ENCODE peak calls at places on chromosomes 4 and X, in six cellular contexts. W is MV-4-11, U is myocyte, Z is GM06990, S is heart right ventricle, J is retina. R is an unnamed sample.
A peak's percentile ranks its signal among the peaks of the same experiment; 100 is the strongest.

GRCh38 chr4:153963216-153963615 is 174.3 kb upstream of the SFRP2 start:
- DNase-seq in S (no peak), Z (no peak), W (no peak), U (no peak), J (no peak), R (no peak)

GRCh38 chr4:74244049-74244448 is 64.2 kb upstream of the EPGN start:
- DNase-seq in Z (no peak), U (no peak), W (no peak), S (no peak), J (no peak), R (no peak)

GRCh38 chrX:102546818-102547493 is 30.4 kb upstream of the TMSB15A start:
- DNase-seq in S (no peak), U (peak; percentile 13), J (peak; percentile 62), W (no peak), Z (peak; percentile 20), R (no peak)

GRCh38 chrX:134821370-134821769 is 163.1 kb upstream of the PLAC1 start:
- DNase-seq in U (peak; percentile 53), S (peak; percentile 63), J (no peak), Z (no peak), W (peak; percentile 73), R (no peak)

GRCh38 chrX:153029875-153030274 is 26.4 kb upstream of the PNMA3 start:
- DNase-seq in Z (no peak), J (no peak), W (no peak), U (no peak), S (no peak), R (no peak)

GRCh38 chrX:13432376-13432775 is 112.5 kb upstream of the ATXN3L start:
- DNase-seq in W (no peak), S (peak; percentile 62), U (peak; percentile 87), Z (no peak), J (no peak), R (no peak)

GRCh38 chr4:181860157-181860556 is 383.0 kb upstream of the TENM3 start:
- DNase-seq in U (peak; percentile 68), J (no peak), W (no peak), S (peak; percentile 5), Z (no peak), R (peak; percentile 49)

GRCh38 chr4:17168571-17168970 is 270.1 kb upstream of the LDB2 start:
- DNase-seq in U (peak; percentile 0), J (no peak), W (no peak), Z (no peak), S (peak; percentile 65), R (peak; percentile 74)

GRCh38 chr4:16524911-16525574 is 298.8 kb upstream of the TAPT1 start:
- DNase-seq in Z (no peak), W (peak; percentile 39), J (no peak), S (peak; percentile 26), U (no peak), R (no peak)

GRCh38 chrX:124232523-124233201 is 99.8 kb upstream of the TEX13D start:
- DNase-seq in U (no peak), Z (no peak), W (no peak), S (no peak), J (no peak), R (no peak)

GRCh38 chr4:100391913-100392312 is 125.9 kb downstream of the EMCN start:
- DNase-seq in S (no peak), Z (no peak), J (no peak), U (peak; percentile 73), W (peak; percentile 61), R (no peak)

GRCh38 chr4:96677499-96677898 is 837.6 kb downstream of the PDHA2 start:
- DNase-seq in U (peak; percentile 16), S (no peak), J (no peak), W (peak; percentile 37), Z (no peak), R (no peak)

GRCh38 chrX:109281478-109282275 is 200.2 kb downstream of the GUCY2F start:
- DNase-seq in U (no peak), W (peak; percentile 76), Z (peak; percentile 30), S (peak; percentile 23), J (no peak), R (peak; percentile 86)

R was measured in HAP-1.